ENCODE peak calls at places on chromosomes 1 and 21, in seven cellular contexts. One of them, this sample, is unnamed.
A peak's percentile ranks its signal among the peaks of the same experiment; 100 is the strongest.

GRCh38 chr1:232578681-232579195 is 51.2 kb downstream of the SIPA1L2 start:
- DNase-seq in SJSA1: no peak
- DNase-seq in foreskin fibroblast: no peak
- DNase-seq in psoas muscle: no peak
- DNase-seq in lower lobe of right lung: no peak
- DNase-seq in mesendoderm: peak; percentile 92
- DNase-seq in BJ: no peak
- DNase-seq in this sample: no peak

GRCh38 chr1:58618303-58618702 is 41.3 kb upstream of the TACSTD2 start:
- DNase-seq in SJSA1: peak; percentile 75
- DNase-seq in foreskin fibroblast: peak; percentile 94
- DNase-seq in psoas muscle: no peak
- DNase-seq in lower lobe of right lung: peak; percentile 55
- DNase-seq in mesendoderm: no peak
- DNase-seq in BJ: peak; percentile 89
- DNase-seq in this sample: peak; percentile 97

GRCh38 chr1:157411769-157412168 is 140.5 kb downstream of the FCRL5 start:
- DNase-seq in SJSA1: no peak
- DNase-seq in foreskin fibroblast: no peak
- DNase-seq in psoas muscle: no peak
- DNase-seq in lower lobe of right lung: no peak
- DNase-seq in mesendoderm: no peak
- DNase-seq in BJ: no peak
- DNase-seq in this sample: no peak

GRCh38 chr1:64242895-64243756 is 39.7 kb downstream of the UBE2U start:
- DNase-seq in SJSA1: no peak
- DNase-seq in foreskin fibroblast: peak; percentile 26
- DNase-seq in psoas muscle: no peak
- DNase-seq in lower lobe of right lung: no peak
- DNase-seq in mesendoderm: peak; percentile 39
- DNase-seq in BJ: no peak
- DNase-seq in this sample: no peak

GRCh38 chr1:204670152-204670927 is 15.2 kb downstream of the LRRN2 start:
- DNase-seq in SJSA1: no peak
- DNase-seq in foreskin fibroblast: peak; percentile 39
- DNase-seq in psoas muscle: no peak
- DNase-seq in lower lobe of right lung: no peak
- DNase-seq in mesendoderm: peak; percentile 63
- DNase-seq in BJ: peak; percentile 3
- DNase-seq in this sample: no peak

GRCh38 chr1:15246960-15247614 is at the start of gene FHAD1:
- DNase-seq in SJSA1: peak; percentile 83
- DNase-seq in foreskin fibroblast: peak; percentile 38
- DNase-seq in psoas muscle: no peak
- DNase-seq in lower lobe of right lung: peak; percentile 84
- DNase-seq in mesendoderm: peak; percentile 89
- DNase-seq in BJ: no peak
- DNase-seq in this sample: peak; percentile 41

GRCh38 chr1:210222288-210223006 is 10.1 kb upstream of the SERTAD4 start:
- DNase-seq in SJSA1: no peak
- DNase-seq in foreskin fibroblast: no peak
- DNase-seq in psoas muscle: no peak
- DNase-seq in lower lobe of right lung: peak; percentile 61
- DNase-seq in mesendoderm: peak; percentile 91
- DNase-seq in BJ: no peak
- DNase-seq in this sample: peak; percentile 64

GRCh38 chr1:175400811-175401210 is 208.2 kb upstream of the KIAA0040 start:
- DNase-seq in SJSA1: no peak
- DNase-seq in foreskin fibroblast: no peak
- DNase-seq in psoas muscle: no peak
- DNase-seq in lower lobe of right lung: no peak
- DNase-seq in mesendoderm: no peak
- DNase-seq in BJ: no peak
- DNase-seq in this sample: no peak

GRCh38 chr1:236039736-236040670 is 24.9 kb downstream of the NID1 start:
- DNase-seq in SJSA1: no peak
- DNase-seq in foreskin fibroblast: no peak
- DNase-seq in psoas muscle: no peak
- DNase-seq in lower lobe of right lung: peak; percentile 53
- DNase-seq in mesendoderm: no peak
- DNase-seq in BJ: peak; percentile 59
- DNase-seq in this sample: no peak

GRCh38 chr1:51392241-51392640 is 61.9 kb upstream of the TTC39A start:
- DNase-seq in SJSA1: no peak
- DNase-seq in foreskin fibroblast: no peak
- DNase-seq in psoas muscle: no peak
- DNase-seq in lower lobe of right lung: no peak
- DNase-seq in mesendoderm: no peak
- DNase-seq in BJ: no peak
- DNase-seq in this sample: no peak

GRCh38 chr1:219347843-219348475 is 174.3 kb downstream of the LYPLAL1 start:
- DNase-seq in SJSA1: no peak
- DNase-seq in foreskin fibroblast: no peak
- DNase-seq in psoas muscle: peak; percentile 67
- DNase-seq in lower lobe of right lung: peak; percentile 41
- DNase-seq in mesendoderm: no peak
- DNase-seq in BJ: no peak
- DNase-seq in this sample: no peak

GRCh38 chr1:197013234-197013633 is 35.9 kb downstream of the CFHR5 start:
- DNase-seq in SJSA1: no peak
- DNase-seq in foreskin fibroblast: no peak
- DNase-seq in psoas muscle: no peak
- DNase-seq in lower lobe of right lung: no peak
- DNase-seq in mesendoderm: no peak
- DNase-seq in BJ: no peak
- DNase-seq in this sample: no peak

GRCh38 chr21:41670056-41670805 is 96.6 kb downstream of the RIPK4 start:
- DNase-seq in SJSA1: no peak
- DNase-seq in foreskin fibroblast: no peak
- DNase-seq in psoas muscle: no peak
- DNase-seq in lower lobe of right lung: no peak
- DNase-seq in mesendoderm: no peak
- DNase-seq in BJ: no peak
- DNase-seq in this sample: no peak

DNA sequence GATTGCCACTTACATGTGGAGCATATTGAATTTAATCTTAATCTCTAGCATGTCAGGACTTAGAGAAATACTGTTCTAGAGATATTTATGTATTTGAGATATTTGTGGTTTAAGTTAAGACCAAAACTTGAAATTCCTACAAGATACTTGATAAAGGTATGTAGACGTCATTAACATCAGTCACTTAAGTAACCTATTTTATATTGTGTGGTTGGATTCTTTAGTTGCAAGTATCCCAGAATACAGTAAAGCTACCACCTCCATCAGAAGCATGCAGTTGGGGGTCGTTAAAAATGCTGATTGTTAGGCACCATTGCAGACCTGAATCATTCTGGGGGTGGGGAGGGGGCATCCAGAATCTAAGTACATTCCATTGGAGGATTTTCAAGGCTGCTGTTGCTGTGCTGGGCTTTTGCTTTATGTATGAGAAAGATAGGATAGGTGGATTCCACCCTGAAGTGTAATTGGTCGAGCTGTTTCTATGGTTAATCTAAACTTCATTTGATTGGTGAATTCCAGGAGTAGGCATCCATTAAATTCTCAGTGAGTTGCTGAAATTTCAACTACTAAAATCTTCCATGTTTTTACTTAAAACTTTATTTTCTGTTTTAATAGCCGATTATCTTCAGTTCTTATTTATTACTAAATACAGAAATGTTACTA is 4.0 kb downstream of the H3-3A start:
- DNase-seq in SJSA1: no peak
- DNase-seq in foreskin fibroblast: no peak
- DNase-seq in psoas muscle: no peak
- DNase-seq in lower lobe of right lung: no peak
- DNase-seq in mesendoderm: peak; percentile 40
- DNase-seq in BJ: no peak
- DNase-seq in this sample: no peak
- H3K4me3 ChIP-seq in SJSA1: no peak overlapping the region
- H3K4me3 ChIP-seq in foreskin fibroblast: no peak overlapping the region
- H3K4me3 ChIP-seq in psoas muscle: no peak overlapping the region
- H3K4me3 ChIP-seq in lower lobe of right lung: peak overlapping the region; percentile 4
- H3K4me3 ChIP-seq in mesendoderm: no peak overlapping the region
- H3K4me3 ChIP-seq in BJ: no peak overlapping the region
- H3K4me3 ChIP-seq in this sample: no peak overlapping the region

DNA sequence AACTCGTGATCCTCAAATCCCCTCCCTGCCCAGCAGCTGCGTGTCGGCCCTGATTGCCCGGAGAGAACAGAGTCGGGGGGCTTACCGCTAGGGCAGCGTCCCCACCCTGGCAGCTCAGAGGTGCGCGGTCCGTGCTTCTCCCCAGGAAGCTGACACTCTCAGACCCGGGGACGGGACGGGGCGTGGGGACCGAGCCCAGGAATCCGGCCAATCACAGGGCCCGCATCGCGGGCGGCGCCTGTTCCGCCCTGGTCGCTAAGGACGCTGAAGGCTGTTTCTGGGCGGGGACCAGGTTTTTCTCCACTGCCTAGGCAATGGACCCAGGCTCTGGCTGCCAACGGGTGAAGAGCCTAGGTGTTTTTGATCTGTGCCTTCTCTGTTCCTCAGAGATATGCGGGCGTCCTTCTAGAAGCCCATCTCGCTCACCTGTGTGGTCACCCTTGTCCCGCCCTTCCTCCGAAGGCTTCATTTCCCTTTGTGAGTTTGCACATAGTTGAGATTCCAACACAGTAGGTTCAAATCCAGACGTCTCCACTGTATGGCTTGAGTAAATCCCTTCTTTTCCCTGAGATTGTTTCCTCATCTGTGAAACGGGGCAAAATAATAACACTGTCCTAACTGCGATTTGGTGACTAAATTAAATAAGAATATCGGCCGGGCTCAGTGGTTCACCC is at the start of gene C1orf87:
- DNase-seq in SJSA1: no peak
- DNase-seq in foreskin fibroblast: no peak
- DNase-seq in psoas muscle: no peak
- DNase-seq in lower lobe of right lung: peak; percentile 54
- DNase-seq in mesendoderm: peak; percentile 76
- DNase-seq in BJ: no peak
- DNase-seq in this sample: no peak
- H3K4me3 ChIP-seq in SJSA1: no peak within 1 kb of the TSS
- H3K4me3 ChIP-seq in foreskin fibroblast: no peak within 1 kb of the TSS
- H3K4me3 ChIP-seq in psoas muscle: no peak within 1 kb of the TSS
- H3K4me3 ChIP-seq in lower lobe of right lung: peak within 1 kb of the TSS; percentile 20
- H3K4me3 ChIP-seq in mesendoderm: no peak within 1 kb of the TSS
- H3K4me3 ChIP-seq in BJ: no peak within 1 kb of the TSS
- H3K4me3 ChIP-seq in this sample: peak within 1 kb of the TSS; percentile 28

GRCh38 chr1:36369061-36369470 is 16.7 kb downstream of the STK40 start:
- DNase-seq in SJSA1: peak; percentile 82
- DNase-seq in foreskin fibroblast: peak; percentile 50
- DNase-seq in psoas muscle: peak; percentile 80
- DNase-seq in lower lobe of right lung: peak; percentile 81
- DNase-seq in mesendoderm: peak; percentile 82
- DNase-seq in BJ: no peak
- DNase-seq in this sample: no peak
- H3K4me3 ChIP-seq in SJSA1: no peak overlapping the region
- H3K4me3 ChIP-seq in foreskin fibroblast: no peak overlapping the region
- H3K4me3 ChIP-seq in psoas muscle: no peak overlapping the region
- H3K4me3 ChIP-seq in lower lobe of right lung: no peak overlapping the region
- H3K4me3 ChIP-seq in mesendoderm: no peak overlapping the region
- H3K4me3 ChIP-seq in BJ: no peak overlapping the region
- H3K4me3 ChIP-seq in this sample: no peak overlapping the region

DNA sequence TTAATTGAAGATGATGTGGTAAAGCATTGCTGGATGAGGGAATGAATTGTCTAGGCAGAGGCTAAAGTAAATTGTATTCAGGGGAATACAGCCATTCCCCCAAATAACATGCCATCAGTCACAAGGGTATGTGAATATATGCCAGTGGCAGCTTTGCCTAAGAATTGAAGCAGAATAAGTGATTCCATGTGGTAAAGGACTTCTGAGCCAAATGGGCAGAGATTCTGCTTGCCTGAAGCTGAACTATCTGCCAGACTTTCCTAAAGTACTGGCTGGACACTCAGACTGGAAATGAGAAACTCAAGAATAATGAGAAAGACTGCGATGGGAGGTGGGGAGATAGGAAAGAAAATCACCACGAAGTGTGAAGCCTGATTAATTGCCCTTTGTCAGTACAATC is 2.4 kb downstream of the LIX1L start:
- DNase-seq in SJSA1: no peak
- DNase-seq in foreskin fibroblast: no peak
- DNase-seq in psoas muscle: no peak
- DNase-seq in lower lobe of right lung: no peak
- DNase-seq in mesendoderm: no peak
- DNase-seq in BJ: no peak
- DNase-seq in this sample: no peak
- H3K4me3 ChIP-seq in SJSA1: no peak overlapping the region
- H3K4me3 ChIP-seq in foreskin fibroblast: peak overlapping the region; percentile 79
- H3K4me3 ChIP-seq in psoas muscle: peak overlapping the region; percentile 68
- H3K4me3 ChIP-seq in lower lobe of right lung: no peak overlapping the region
- H3K4me3 ChIP-seq in mesendoderm: no peak overlapping the region
- H3K4me3 ChIP-seq in BJ: no peak overlapping the region
- H3K4me3 ChIP-seq in this sample: no peak overlapping the region

DNA sequence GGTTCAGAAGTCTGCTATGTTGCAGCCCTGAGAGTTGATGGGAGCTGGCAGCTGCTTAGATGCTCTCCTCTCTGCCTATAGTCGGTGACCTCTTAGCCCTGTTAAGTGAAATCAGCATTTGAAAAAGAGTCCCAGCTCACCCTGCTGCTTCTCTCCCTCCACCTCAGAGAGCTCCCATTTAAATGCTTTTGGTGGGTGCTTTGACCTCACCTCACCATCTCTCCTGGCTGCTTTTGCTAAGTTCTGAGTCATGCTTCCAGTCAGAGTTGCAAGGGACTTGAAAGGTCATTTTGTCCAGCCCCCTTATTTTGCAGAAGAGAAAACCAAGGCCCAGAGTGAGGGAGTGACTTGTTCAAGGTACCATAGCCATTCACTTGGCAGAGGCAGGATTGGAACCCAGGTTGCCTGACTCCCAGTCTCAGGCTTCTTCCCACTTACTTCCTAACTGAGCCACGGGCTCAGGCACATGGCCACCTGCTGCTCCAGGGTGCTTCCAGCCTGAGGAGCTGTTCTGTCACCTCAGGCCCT is 3.3 kb downstream of the MAPKAPK2 start:
- DNase-seq in SJSA1: no peak
- DNase-seq in foreskin fibroblast: peak; percentile 29
- DNase-seq in psoas muscle: no peak
- DNase-seq in lower lobe of right lung: no peak
- DNase-seq in mesendoderm: peak; percentile 78
- DNase-seq in BJ: no peak
- DNase-seq in this sample: no peak
- H3K4me3 ChIP-seq in SJSA1: no peak overlapping the region
- H3K4me3 ChIP-seq in foreskin fibroblast: no peak overlapping the region
- H3K4me3 ChIP-seq in psoas muscle: peak overlapping the region; percentile 96
- H3K4me3 ChIP-seq in lower lobe of right lung: no peak overlapping the region
- H3K4me3 ChIP-seq in mesendoderm: no peak overlapping the region
- H3K4me3 ChIP-seq in BJ: peak overlapping the region; percentile 5
- H3K4me3 ChIP-seq in this sample: no peak overlapping the region

DNA sequence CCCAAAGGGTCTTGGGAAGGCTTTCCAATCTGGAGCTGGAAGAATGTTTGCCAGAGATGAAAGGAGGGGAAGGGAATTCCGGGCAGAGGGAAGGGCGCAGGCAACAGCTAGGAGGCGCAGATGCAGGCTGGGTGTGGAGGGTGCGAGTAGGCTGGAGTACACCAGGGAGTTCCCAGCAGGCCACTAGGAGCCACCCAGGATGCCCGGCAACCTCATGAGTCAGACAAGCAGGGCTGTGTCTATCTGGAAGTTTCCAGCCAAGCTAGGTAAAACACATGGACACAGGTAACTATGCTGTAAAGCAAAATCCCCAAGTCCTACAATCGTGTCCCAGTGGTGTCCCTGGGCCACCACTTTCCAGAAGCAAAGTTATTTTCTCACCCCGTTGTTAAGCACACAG is 998 bp upstream of the NBL1 start:
- DNase-seq in SJSA1: no peak
- DNase-seq in foreskin fibroblast: no peak
- DNase-seq in psoas muscle: no peak
- DNase-seq in lower lobe of right lung: no peak
- DNase-seq in mesendoderm: no peak
- DNase-seq in BJ: no peak
- DNase-seq in this sample: no peak
- H3K4me3 ChIP-seq in SJSA1: no peak overlapping the region
- H3K4me3 ChIP-seq in foreskin fibroblast: peak overlapping the region; percentile 61
- H3K4me3 ChIP-seq in psoas muscle: peak overlapping the region; percentile 65
- H3K4me3 ChIP-seq in lower lobe of right lung: peak overlapping the region; percentile 54
- H3K4me3 ChIP-seq in mesendoderm: no peak overlapping the region
- H3K4me3 ChIP-seq in BJ: peak overlapping the region; percentile 43
- H3K4me3 ChIP-seq in this sample: no peak overlapping the region

This sample was measured in kidney epithelial cell.